ENCODE peak calls at places on chromosomes 1 and 21, in eight cellular contexts. Y is fibroblast of mammary gland, E is AG04450, T is HFF-Myc, R is A549, V is choroid plexus epithelial cell, P is dorsolateral prefrontal cortex, H is astrocyte. S is an unnamed sample.

GRCh38 chr1:172089768-172090510 is 248.6 kb downstream of the DNM3 start:
- DNase-seq in P (no peak), R (peak), E (no peak), T (no peak), H (peak), V (peak), Y (peak), S (no peak)

GRCh38 chr21:44326272-44326647 is 12.9 kb downstream of the CFAP410 start:
- DNase-seq in T (no peak), V (no peak), E (no peak), R (no peak), P (no peak), H (no peak), Y (no peak), S (no peak)

GRCh38 chr1:36330940-36331339 is 7.5 kb upstream of the EVA1B start:
- DNase-seq in P (no peak), R (no peak), V (no peak), H (no peak), Y (no peak), E (no peak), T (no peak), S (no peak)

GRCh38 chr21:29481641-29482040 is 182.9 kb downstream of the BACH1 start:
- DNase-seq in T (peak), P (no peak), Y (peak), E (peak), R (no peak), V (peak), H (peak), S (peak)

GRCh38 chr1:111888740-111889376 is 100.6 kb downstream of the KCND3 start:
- DNase-seq in T (no peak), P (no peak), V (no peak), E (no peak), R (no peak), Y (no peak), H (no peak), S (no peak)

GRCh38 chr1:18262726-18263125 is 155.1 kb downstream of the IGSF21 start:
- DNase-seq in V (no peak), T (no peak), Y (no peak), P (no peak), R (no peak), H (no peak), E (no peak), S (no peak)

GRCh38 chr1:51192213-51192843 is 43.7 kb upstream of the RNF11 start:
- DNase-seq in R (peak), V (peak), P (peak), H (peak), E (peak), T (peak), Y (peak), S (peak)

GRCh38 chr21:44414291-44415072 is 40.8 kb upstream of the LRRC3 start:
- DNase-seq in P (peak), T (no peak), R (no peak), V (no peak), H (no peak), Y (no peak), E (no peak), S (no peak)

GRCh38 chr1:74673351-74674111 is at the start of gene ERICH3:
- DNase-seq in Y (peak), R (no peak), T (no peak), H (peak), E (no peak), V (no peak), P (peak), S (no peak)

GRCh38 chr1:209328178-209328577 is 255.3 kb upstream of the CAMK1G start:
- DNase-seq in E (no peak), T (no peak), H (no peak), P (no peak), Y (no peak), R (no peak), V (no peak), S (no peak)

GRCh38 chr1:68495968-68496679 is 758 bp downstream of the DEPDC1 start:
- DNase-seq in H (no peak), T (no peak), P (no peak), R (peak), V (peak), E (no peak), Y (no peak), S (no peak)

GRCh38 chr1:25020851-25021585 is 90.9 kb upstream of the RUNX3 start:
- DNase-seq in E (no peak), R (no peak), Y (no peak), P (no peak), T (no peak), V (no peak), H (no peak), S (no peak)

GRCh38 chr1:116763116-116763786 is 9.0 kb downstream of the CD2 start:
- DNase-seq in H (no peak), V (peak), T (no peak), Y (peak), P (no peak), E (no peak), R (no peak), S (no peak)

GRCh38 chr1:119790481-119791198 is 20.6 kb downstream of the REG4 start:
- DNase-seq in R (no peak), V (no peak), P (no peak), T (no peak), H (no peak), E (no peak), Y (no peak), S (no peak)

GRCh38 chr21:35333831-35334593 is 284.9 kb upstream of the RUNX1 start:
- DNase-seq in E (no peak), H (no peak), T (no peak), P (no peak), Y (no peak), R (no peak), V (no peak), S (no peak)

GRCh38 chr1:119139393-119139792 is 1.1 kb downstream of the WARS2 start:
- DNase-seq in T (no peak), V (no peak), R (no peak), H (no peak), P (no peak), Y (no peak), E (no peak), S (no peak)

GRCh38 chr1:92118826-92119225 is 38.7 kb downstream of the BTBD8 start:
- DNase-seq in H (peak), R (no peak), Y (peak), T (no peak), E (no peak), P (no peak), V (peak), S (no peak)

GRCh38 chr21:45213392-45213791 is 74.3 kb downstream of the POFUT2 start:
- DNase-seq in V (no peak), R (no peak), H (no peak), Y (no peak), E (no peak), T (no peak), P (no peak), S (no peak)

GRCh38 chr1:20400341-20401177 is 85.5 kb downstream of the CAMK2N1 start:
- DNase-seq in H (peak), E (no peak), T (no peak), V (no peak), Y (peak), P (peak), R (no peak), S (no peak)

GRCh38 chr1:66725885-66726665 is 26.2 kb upstream of the DYNLT5 start:
- DNase-seq in R (peak), H (peak), V (peak), P (no peak), Y (peak), E (peak), T (peak), S (peak)

GRCh38 chr1:220797553-220797952 is 10.8 kb downstream of the MTARC1 start:
- DNase-seq in P (no peak), E (no peak), T (no peak), R (no peak), Y (no peak), V (no peak), H (peak), S (no peak)

GRCh38 chr1:182484531-182485257 is 34.7 kb downstream of the RGSL1 start:
- DNase-seq in R (peak), Y (no peak), E (no peak), T (no peak), H (no peak), V (no peak), P (no peak), S (no peak)

GRCh38 chr1:30743584-30744059 is 14.0 kb downstream of the LAPTM5 start:
- DNase-seq in P (no peak), E (no peak), V (no peak), R (no peak), H (no peak), Y (no peak), T (peak), S (no peak)

GRCh38 chr1:46533179-46533864 is 18.1 kb downstream of the KNCN start:
- DNase-seq in H (peak), P (no peak), V (peak), E (no peak), R (no peak), T (no peak), Y (peak), S (no peak)

GRCh38 chr1:162690672-162691434 is 58.6 kb downstream of the DDR2 start:
- DNase-seq in H (peak), P (no peak), V (peak), T (peak), Y (peak), R (peak), E (peak), S (peak)

GRCh38 chr1:224373008-224373590 is 16.4 kb downstream of the CNIH4 start:
- DNase-seq in V (no peak), H (no peak), R (no peak), T (no peak), E (no peak), Y (no peak), P (no peak), S (no peak)

GRCh38 chr1:6349254-6349943 is 44.2 kb downstream of the ACOT7 start:
- DNase-seq in V (no peak), H (no peak), P (no peak), R (no peak), Y (no peak), E (no peak), T (no peak), S (no peak)

GRCh38 chr1:6350416-6351088 is 43.0 kb downstream of the ACOT7 start:
- DNase-seq in Y (no peak), P (peak), T (no peak), E (no peak), H (no peak), V (no peak), R (no peak), S (no peak)

GRCh38 chr1:6345460-6345859 is 48.1 kb downstream of the ACOT7 start:
- DNase-seq in T (no peak), Y (no peak), P (no peak), E (no peak), H (no peak), V (no peak), R (no peak), S (no peak)

GRCh38 chr1:6348511-6349191 is 44.9 kb downstream of the ACOT7 start:
- DNase-seq in H (peak), T (no peak), E (no peak), P (no peak), R (peak), V (peak), Y (peak), S (no peak)

DNA sequence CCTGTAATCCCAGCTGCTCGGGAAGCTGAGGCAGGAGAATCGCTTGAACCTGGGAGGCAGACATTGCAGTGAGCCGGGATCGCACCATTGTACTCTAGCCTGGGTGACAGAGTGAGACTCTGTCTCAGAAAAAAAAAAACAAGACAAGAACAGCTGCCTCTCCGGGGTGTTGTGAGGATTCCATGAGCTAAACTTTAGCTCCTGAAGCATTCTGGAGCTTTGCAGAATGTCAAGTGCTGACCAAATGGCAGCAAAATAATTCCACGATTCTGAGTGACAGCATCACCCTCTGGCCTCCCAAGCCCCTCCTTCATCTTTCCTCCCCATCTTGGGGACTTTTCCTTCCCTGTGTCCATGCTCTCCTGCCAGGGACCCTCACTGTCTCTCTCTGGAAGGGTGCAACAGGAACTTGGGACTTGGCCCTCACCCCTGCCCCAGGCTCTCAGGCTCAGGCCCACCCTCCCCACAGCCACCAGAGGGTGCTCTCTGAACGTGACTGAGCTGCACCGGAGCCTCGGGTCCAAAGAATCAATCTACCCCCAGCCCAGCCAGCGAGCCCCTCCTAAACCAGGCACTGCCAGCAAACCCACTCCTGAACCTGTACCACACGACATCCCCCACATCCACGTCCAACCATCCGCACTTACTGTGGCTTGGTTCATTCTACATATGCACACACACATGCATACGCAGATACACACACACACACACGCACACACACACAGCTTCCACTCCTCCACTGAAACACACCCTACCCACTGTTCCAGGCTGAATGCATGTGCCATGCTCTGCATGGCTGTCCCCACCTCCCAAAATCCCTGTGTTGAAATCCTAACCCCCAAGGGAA is 45.7 kb downstream of the ACOT7 start:
- DNase-seq in P (no peak), V (peak), H (peak), R (peak), E (no peak), T (no peak), Y (peak), S (no peak)
- H3K4me3 ChIP-seq in P (no peak), V (no peak), H (no peak), R (no peak), E (no peak), T (no peak), Y (no peak), S (no peak)

GRCh38 chr1:186325239-186325638 is 49.8 kb downstream of the TPR start:
- DNase-seq in R (peak), H (no peak), P (no peak), Y (peak), E (no peak), V (peak), T (peak), S (no peak)
- TF ChIP-seq CTCF in R (peak), H (peak), P (no peak), Y (peak), E (peak), V (peak), T (peak), S (peak)

GRCh38 chr1:152440635-152441471 is 26.8 kb upstream of the CRNN start:
- DNase-seq in Y (peak), T (peak), E (no peak), R (peak), P (peak), V (peak), H (peak), S (no peak)
- H3K4me3 ChIP-seq in Y (no peak), T (no peak), E (no peak), R (no peak), P (no peak), V (no peak), H (no peak), S (no peak)

DNA sequence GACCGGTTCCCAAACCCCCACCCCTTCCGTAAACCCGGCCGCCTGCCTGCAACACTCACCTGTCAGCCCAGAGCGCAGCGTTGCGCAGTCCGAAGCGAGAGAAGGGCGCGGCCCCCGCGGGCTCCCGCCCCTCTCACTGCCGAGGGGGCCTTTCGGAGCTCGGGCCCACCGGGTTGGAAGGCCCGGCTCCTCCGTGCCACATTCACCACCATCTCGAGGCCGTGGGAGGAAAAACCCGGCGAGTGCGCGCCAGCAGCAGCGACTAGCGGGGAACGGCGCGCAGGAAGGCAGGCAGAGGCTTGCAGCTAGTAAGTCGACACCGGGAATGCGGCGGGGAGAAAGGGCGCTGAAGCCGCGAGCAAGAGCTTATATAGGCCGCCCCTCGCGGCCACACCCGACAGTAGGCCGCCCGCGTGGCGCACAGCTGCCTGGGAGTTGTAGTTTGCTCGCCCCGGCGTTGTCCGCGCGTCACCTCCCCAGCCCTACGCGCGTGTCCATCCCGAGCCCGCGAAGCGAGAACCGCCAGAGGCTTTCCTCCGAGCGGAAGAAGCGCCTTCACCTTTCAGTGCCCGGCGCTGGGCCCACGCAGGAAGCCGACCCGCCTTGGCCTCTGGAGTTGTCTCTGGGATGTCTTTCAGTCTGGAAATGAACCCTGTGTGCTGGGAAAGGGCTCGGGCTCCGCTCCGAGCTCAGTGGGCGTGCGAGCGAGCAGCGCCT is 10.4 kb upstream of the RAB42 start:
- DNase-seq in Y (peak), E (peak), V (peak), R (peak), P (peak), T (peak), H (peak), S (peak)
- TF ChIP-seq CTCF in Y (no peak), E (peak), V (peak), R (no peak), P (peak), T (no peak), H (no peak), S (no peak)

GRCh38 chr21:42675403-42675802 is 22.0 kb downstream of the PDE9A start:
- DNase-seq in E (no peak), R (no peak), P (no peak), T (no peak), Y (no peak), H (no peak), V (no peak), S (no peak)
- H3K4me3 ChIP-seq in E (no peak), R (no peak), P (no peak), T (no peak), Y (no peak), H (no peak), V (no peak), S (no peak)

DNA sequence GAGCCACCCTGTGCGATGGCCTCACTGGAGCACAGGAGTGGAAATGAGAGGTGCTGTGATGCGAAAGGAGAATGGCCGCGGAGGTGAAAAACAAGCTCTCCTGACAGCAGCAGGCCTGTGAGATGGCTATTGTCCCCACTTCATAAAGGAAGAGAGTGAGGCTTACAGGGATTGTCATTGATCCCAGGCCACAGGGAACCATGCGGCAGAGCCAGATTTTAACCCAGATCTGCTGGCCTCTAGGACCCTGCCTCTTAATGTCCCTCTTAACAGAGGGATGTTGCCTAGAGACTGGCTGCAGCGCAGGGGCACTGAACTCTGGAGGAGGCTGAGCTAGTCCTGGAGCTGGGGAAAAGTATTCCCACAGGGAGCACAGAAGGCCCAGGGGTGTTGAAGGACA is 3.1 kb upstream of the SYTL1 start:
- DNase-seq in H (no peak), Y (no peak), V (no peak), E (no peak), R (no peak), P (no peak), T (no peak), S (no peak)
- TF ChIP-seq CTCF in H (no peak), Y (no peak), V (no peak), E (no peak), R (no peak), P (no peak), T (no peak), S (no peak)

GRCh38 chr1:227789042-227789880 is 26.2 kb upstream of the PRSS38 start:
- DNase-seq in R (no peak), E (no peak), Y (peak), P (no peak), T (no peak), H (no peak), V (peak), S (no peak)
- H3K4me3 ChIP-seq in R (peak), E (peak), Y (peak), P (peak), T (peak), H (peak), V (no peak), S (peak)

GRCh38 chr1:14782741-14783591 is 184.5 kb downstream of the KAZN start:
- DNase-seq in V (peak), T (no peak), Y (no peak), P (no peak), R (no peak), H (no peak), E (no peak), S (no peak)
- TF ChIP-seq CTCF in V (peak), T (peak), Y (no peak), P (no peak), R (no peak), H (no peak), E (peak), S (peak)

DNA sequence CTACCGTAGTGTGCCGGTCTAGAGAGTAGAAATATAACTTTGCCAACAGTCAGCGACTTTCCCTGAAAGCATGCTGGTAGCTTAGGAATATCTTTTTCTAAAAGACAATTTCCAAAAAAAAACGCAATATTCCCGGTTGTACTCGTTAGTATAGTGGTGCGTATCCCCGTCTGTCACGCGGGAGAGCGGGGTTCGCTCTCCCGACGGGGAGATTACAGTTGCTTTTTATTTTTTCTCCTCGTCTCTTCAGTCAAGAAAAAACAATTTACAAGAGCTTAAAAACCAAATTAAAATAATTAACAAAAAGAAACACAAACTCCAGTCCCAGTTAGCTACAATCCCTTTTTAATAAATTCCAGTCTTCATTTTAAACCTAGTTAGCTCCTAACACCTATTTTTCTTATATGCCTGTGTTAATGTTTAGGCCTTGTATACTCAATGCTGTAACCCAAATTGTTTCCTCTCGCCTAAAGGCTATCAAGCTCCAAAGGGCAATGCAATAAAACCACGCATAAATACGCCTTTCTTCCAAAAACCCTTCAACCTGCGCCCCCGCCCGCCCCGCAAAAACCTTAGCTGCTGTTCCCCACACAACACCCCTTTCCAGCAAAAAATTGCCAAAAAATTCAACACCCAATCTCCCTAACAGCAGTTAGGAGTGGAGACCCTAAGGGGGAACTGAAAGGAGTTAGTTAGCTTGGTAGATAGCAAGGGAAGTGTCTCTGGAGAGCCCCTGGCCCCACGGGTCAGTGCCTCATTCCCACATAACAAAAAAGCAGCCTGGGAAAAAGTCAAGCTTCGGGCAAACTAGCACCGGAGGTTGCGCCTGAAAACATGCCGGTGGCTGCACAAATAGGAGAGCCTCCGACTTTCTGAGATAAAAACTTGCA is 7.9 kb downstream of the HSPA6 start:
- DNase-seq in P (no peak), R (no peak), E (no peak), H (no peak), T (no peak), V (peak), Y (peak), S (no peak)
- H3K4me3 ChIP-seq in P (peak), R (peak), E (peak), H (peak), T (peak), V (peak), Y (peak), S (no peak)

S was measured in AG09309.